ENCODE peak calls at places on chromosome 20, in four cellular contexts. K, W, N and M are unnamed samples.

GRCh38 chr20:48627737-48628128 is 200.1 kb downstream of the PREX1 start:
- DNase-seq in K (no peak), W (no peak), N (no peak), M (no peak)

GRCh38 chr20:44993343-44993742 is 27.0 kb downstream of the STK4 start:
- DNase-seq in K (no peak), W (no peak), N (no peak), M (no peak)

GRCh38 chr20:33477386-33478234 is 12.3 kb upstream of the CBFA2T2 start:
- DNase-seq in K (no peak), W (no peak), N (no peak), M (peak)

GRCh38 chr20:46939031-46939430 is 44.4 kb downstream of the EYA2 start:
- DNase-seq in K (no peak), W (peak), N (no peak), M (peak)

GRCh38 chr20:51276331-51276730 is 253.4 kb upstream of the KCNG1 start:
- DNase-seq in K (no peak), W (no peak), N (no peak), M (no peak)

GRCh38 chr20:60727425-60727824 is 524.6 kb upstream of the CDH4 start:
- DNase-seq in K (no peak), W (no peak), N (no peak), M (no peak)

GRCh38 chr20:38615283-38615682 is 13.7 kb downstream of the ARHGAP40 start:
- DNase-seq in K (no peak), W (no peak), N (no peak), M (no peak)

GRCh38 chr20:51388227-51388626 is 154.3 kb downstream of the NFATC2 start:
- DNase-seq in K (no peak), W (no peak), N (peak), M (no peak)

GRCh38 chr20:45318948-45319347 is 10.8 kb upstream of the MATN4 start:
- DNase-seq in K (no peak), W (no peak), N (no peak), M (no peak)

GRCh38 chr20:5719861-5720401 is 30.3 kb upstream of the SHLD1 start:
- DNase-seq in K (no peak), W (no peak), N (peak), M (peak)

GRCh38 chr20:38131588-38132121 is 33.4 kb downstream of the TGM2 start:
- DNase-seq in K (no peak), W (no peak), N (no peak), M (peak)

GRCh38 chr20:51978081-51978501 is 175.8 kb upstream of the SALL4 start:
- DNase-seq in K (no peak), W (no peak), N (no peak), M (peak)

GRCh38 chr20:36542019-36542488 is 735 bp downstream of the MYL9 start:
- DNase-seq in K (no peak), W (peak), N (no peak), M (no peak)

GRCh38 chr20:63177134-63177784 is 38.7 kb downstream of the YTHDF1 start:
- DNase-seq in K (no peak), W (peak), N (no peak), M (peak)

GRCh38 chr20:615494-615893 is 5.4 kb upstream of the TCF15 start:
- DNase-seq in K (no peak), W (no peak), N (no peak), M (no peak)

GRCh38 chr20:58096880-58097813 is 131.3 kb downstream of the ANKRD60 start:
- DNase-seq in K (no peak), W (no peak), N (no peak), M (no peak)